ENCODE peak calls at places on chromosomes 1 and 21, in eight cellular contexts. A, O, B, R, F, C, H and Z are unnamed samples.

GRCh38 chr1:57302812-57303607 is 120.8 kb downstream of the DAB1 start:
- DNase-seq in C (no peak), R (no peak), F (no peak), B (no peak), A (no peak), O (no peak), H (no peak), Z (no peak)

GRCh38 chr1:245604979-245605378 is 450.2 kb downstream of the KIF26B start:
- DNase-seq in B (no peak), C (no peak), H (no peak), O (peak; percentile 30), A (peak; percentile 20), F (no peak), R (no peak), Z (no peak)

GRCh38 chr1:222521299-222522104 is 26.4 kb downstream of the HHIPL2 start:
- DNase-seq in C (no peak), A (peak; percentile 70), R (no peak), O (peak; percentile 53), B (no peak), F (no peak), H (peak; percentile 58), Z (no peak)

GRCh38 chr21:43191971-43192370 is 23.2 kb downstream of the CRYAA start:
- DNase-seq in C (no peak), B (no peak), O (no peak), R (no peak), H (no peak), A (no peak), F (no peak), Z (no peak)

GRCh38 chr1:246724725-246725095 is 501 bp downstream of the SCCPDH start:
- DNase-seq in O (peak; percentile 48), F (no peak), R (no peak), B (peak; percentile 15), H (no peak), A (peak; percentile 49), C (peak; percentile 30), Z (peak; percentile 65)

GRCh38 chr1:230463760-230464159 is 37.6 kb upstream of the PGBD5 start:
- DNase-seq in C (no peak), F (no peak), B (no peak), H (no peak), R (no peak), A (no peak), O (no peak), Z (no peak)

GRCh38 chr1:207797229-207797973 is 45.5 kb downstream of the CD46 start:
- DNase-seq in O (peak; percentile 74), A (peak; percentile 86), R (peak; percentile 72), C (peak; percentile 46), H (peak; percentile 84), B (peak; percentile 45), F (peak; percentile 76), Z (peak; percentile 37)

GRCh38 chr1:225617956-225618355 is 35.0 kb downstream of the ENAH start:
- DNase-seq in O (no peak), F (no peak), R (no peak), H (no peak), B (no peak), C (no peak), A (no peak), Z (no peak)

GRCh38 chr1:216034506-216034905 is 388.7 kb downstream of the USH2A start:
- DNase-seq in O (no peak), A (no peak), C (no peak), R (no peak), H (peak; percentile 5), F (peak; percentile 35), B (no peak), Z (no peak)

GRCh38 chr1:215835951-215836350 is 268.8 kb downstream of the KCTD3 start:
- DNase-seq in B (no peak), F (no peak), A (peak; percentile 51), H (no peak), R (no peak), O (peak; percentile 64), C (no peak), Z (no peak)